ENCODE peak calls at places on chromosome 2, in four cellular contexts. A is K562, D is stomach, H is H1. L is an unnamed sample.

GRCh38 chr2:163347982-163348842 is 387.6 kb downstream of the FIGN start:
- DNase-seq in H (peak; percentile 81), D (peak; percentile 65), A (no peak), L (peak; percentile 90)

GRCh38 chr2:29223851-29224692 is 108.9 kb downstream of the CLIP4 start:
- DNase-seq in A (no peak), D (no peak), H (no peak), L (peak; percentile 80)

GRCh38 chr2:25814681-25815080 is 63.6 kb downstream of the ASXL2 start:
- DNase-seq in A (no peak), D (no peak), H (no peak), L (no peak)

GRCh38 chr2:177783835-177784448 is 288.6 kb downstream of the PDE11A start:
- DNase-seq in H (no peak), D (no peak), A (no peak), L (no peak)

GRCh38 chr2:16890081-16890480 is 224.4 kb upstream of the CYRIA start:
- DNase-seq in A (no peak), D (no peak), H (peak; percentile 48), L (no peak)

GRCh38 chr2:150647943-150648342 is 160.5 kb upstream of the RND3 start:
- DNase-seq in A (no peak), D (no peak), H (no peak), L (no peak)

GRCh38 chr2:213227458-213227857 is 56.8 kb upstream of the SPAG16 start:
- DNase-seq in D (no peak), A (no peak), H (no peak), L (no peak)

GRCh38 chr2:65671670-65672069 is 239.3 kb upstream of the SPRED2 start:
- DNase-seq in H (no peak), D (no peak), A (no peak), L (no peak)

GRCh38 chr2:186641132-186641806 is 51.4 kb downstream of the ITGAV start:
- DNase-seq in H (no peak), D (no peak), A (no peak), L (no peak)

GRCh38 chr2:44268259-44268649 is 7.0 kb upstream of the SLC3A1 start:
- DNase-seq in D (no peak), H (no peak), A (no peak), L (no peak)

GRCh38 chr2:84808279-84808678 is 72.6 kb downstream of the TRABD2A start:
- DNase-seq in D (no peak), A (no peak), H (no peak), L (no peak)

GRCh38 chr2:127463155-127463991 is 45.1 kb downstream of the PROC start:
- DNase-seq in A (no peak), H (peak; percentile 87), D (no peak), L (no peak)

GRCh38 chr2:126707941-126708340 is 52.0 kb downstream of the GYPC start:
- DNase-seq in D (no peak), A (no peak), H (peak; percentile 22), L (no peak)

GRCh38 chr2:213086566-213086965 is 64.8 kb downstream of the IKZF2 start:
- DNase-seq in A (no peak), D (no peak), H (no peak), L (no peak)

GRCh38 chr2:64950226-64951160 is 38.7 kb upstream of the SLC1A4 start:
- DNase-seq in D (no peak), H (no peak), A (no peak), L (no peak)

GRCh38 chr2:71892896-71893295 is 254.8 kb downstream of the CYP26B1 start:
- DNase-seq in A (no peak), D (no peak), H (peak; percentile 7), L (no peak)

GRCh38 chr2:50729306-50730105 is 302.4 kb downstream of the NRXN1 start:
- DNase-seq in H (no peak), A (no peak), D (no peak), L (no peak)
- TF ChIP-seq EP300 in H (no peak), A (no peak), D (no peak), L (no peak)

DNA sequence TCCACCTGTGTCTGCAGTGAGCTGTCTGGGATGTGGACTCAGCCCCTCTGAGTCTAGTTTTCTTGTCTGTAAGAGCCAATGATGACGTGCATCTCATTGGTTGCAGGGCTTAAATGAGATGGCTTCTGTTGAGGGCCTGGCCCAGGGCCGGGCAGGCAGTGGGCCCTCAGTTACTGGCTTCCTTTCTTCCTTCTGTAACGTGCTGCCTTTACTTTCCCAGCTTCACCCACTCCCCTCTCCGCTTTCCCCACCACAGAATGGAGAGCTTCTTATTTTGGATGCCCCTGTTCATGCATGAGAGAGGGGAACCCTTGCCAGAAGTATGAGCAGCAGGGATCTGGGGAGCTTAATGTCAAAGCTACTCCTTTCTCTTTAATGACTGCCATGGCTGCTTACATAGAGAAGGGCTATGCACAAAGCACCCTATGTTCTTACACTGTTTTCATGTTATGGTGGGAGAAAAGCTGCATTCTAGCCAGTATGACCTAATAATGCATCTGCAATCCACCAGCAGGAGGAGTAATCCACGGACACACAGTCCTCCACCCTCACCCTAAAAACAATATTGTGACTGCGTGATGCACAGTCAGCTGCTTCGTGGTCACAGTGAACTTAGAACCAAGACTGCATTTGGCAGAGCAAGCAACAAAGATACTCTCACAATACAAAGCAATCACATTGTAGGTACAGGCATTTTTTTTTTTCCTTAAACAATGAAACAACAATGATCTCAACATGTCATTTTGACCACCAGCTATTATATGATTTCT is 37.2 kb downstream of the CREG2 start:
- DNase-seq in H (no peak), A (no peak), D (no peak), L (no peak)
- TF ChIP-seq CTCF in H (peak; percentile 40), A (peak; percentile 14), D (no peak), L (no peak)

GRCh38 chr2:181128199-181128598 is 147.8 kb downstream of the UBE2E3 start:
- DNase-seq in A (no peak), D (no peak), H (no peak), L (no peak)
- TF ChIP-seq EP300 in A (no peak), D (no peak), H (no peak), L (no peak)

GRCh38 chr2:110818767-110819481 is 86.6 kb downstream of the ACOXL start:
- DNase-seq in D (no peak), A (no peak), H (peak; percentile 29), L (no peak)
- TF ChIP-seq CTCF in D (no peak), A (peak; percentile 22), H (peak; percentile 25), L (no peak)